ENCODE peak calls at places on chromosome 22, in five cellular contexts. P is vagina, H is colonic mucosa, T is fibroblast of mammary gland, R is tibial artery. Y is an unnamed sample.

GRCh38 chr22:46652081-46652929 is 32.1 kb downstream of the GRAMD4 start:
- DNase-seq in P (no peak), H (no peak), T (peak), R (no peak), Y (no peak)

GRCh38 chr22:42277988-42278776 is 7.7 kb upstream of the TCF20 start:
- DNase-seq in P (no peak), H (no peak), T (no peak), R (no peak), Y (no peak)

GRCh38 chr22:37971475-37972434 is 12.6 kb downstream of the SOX10 start:
- DNase-seq in P (no peak), H (no peak), T (no peak), R (no peak), Y (no peak)

GRCh38 chr22:24219750-24220149 is 25.1 kb downstream of the GGT5 start:
- DNase-seq in P (no peak), H (no peak), T (no peak), R (no peak), Y (no peak)

GRCh38 chr22:35337932-35338331 is 38.2 kb downstream of the TOM1 start:
- DNase-seq in P (no peak), H (no peak), T (no peak), R (no peak), Y (no peak)

GRCh38 chr22:29331658-29332300 is 16.3 kb upstream of the RASL10A start:
- DNase-seq in P (no peak), H (no peak), T (no peak), R (no peak), Y (no peak)

GRCh38 chr22:30426395-30427353 is 1.1 kb downstream of the MTFP1 start:
- DNase-seq in P (no peak), H (peak), T (peak), R (peak), Y (peak)

GRCh38 chr22:50060441-50061140 is 2.5 kb upstream of the TTLL8 start:
- DNase-seq in P (no peak), H (no peak), T (no peak), R (no peak), Y (no peak)

GRCh38 chr22:48222742-48223487 is 1460.5 kb downstream of the TBC1D22A start:
- DNase-seq in P (no peak), H (no peak), T (no peak), R (no peak), Y (no peak)

GRCh38 chr22:47160781-47161520 is 398.5 kb downstream of the TBC1D22A start:
- DNase-seq in P (no peak), H (no peak), T (no peak), R (peak), Y (no peak)

GRCh38 chr22:49307870-49308269 is 519.8 kb downstream of the BRD1 start:
- DNase-seq in P (peak), H (peak), T (no peak), R (peak), Y (no peak)

GRCh38 chr22:19806213-19807160 is 45.9 kb downstream of the TBX1 start:
- DNase-seq in P (no peak), H (peak), T (no peak), R (no peak), Y (peak)

GRCh38 chr22:41991111-41991510 is 7.5 kb upstream of the WBP2NL start:
- DNase-seq in P (no peak), H (no peak), T (no peak), R (no peak), Y (no peak)

GRCh38 chr22:35034963-35035362 is 31.0 kb upstream of the ISX start:
- DNase-seq in P (no peak), H (no peak), T (no peak), R (no peak), Y (no peak)

GRCh38 chr22:28424427-28425080 is 255.1 kb downstream of the TTC28 start:
- DNase-seq in P (no peak), H (no peak), T (peak), R (no peak), Y (no peak)

GRCh38 chr22:46934746-46935491 is 172.5 kb downstream of the TBC1D22A start:
- DNase-seq in P (no peak), H (peak), T (peak), R (no peak), Y (peak)

GRCh38 chr22:35548762-35549106 is 8.1 kb downstream of the RASD2 start:
- DNase-seq in P (no peak), H (no peak), T (no peak), R (no peak), Y (no peak)

GRCh38 chr22:45638834-45639746 is 32.5 kb upstream of the ATXN10 start:
- DNase-seq in P (no peak), H (peak), T (peak), R (peak), Y (peak)
- TF ChIP-seq CTCF in P (no peak), H (no peak), T (no peak), R (no peak), Y (no peak)

DNA sequence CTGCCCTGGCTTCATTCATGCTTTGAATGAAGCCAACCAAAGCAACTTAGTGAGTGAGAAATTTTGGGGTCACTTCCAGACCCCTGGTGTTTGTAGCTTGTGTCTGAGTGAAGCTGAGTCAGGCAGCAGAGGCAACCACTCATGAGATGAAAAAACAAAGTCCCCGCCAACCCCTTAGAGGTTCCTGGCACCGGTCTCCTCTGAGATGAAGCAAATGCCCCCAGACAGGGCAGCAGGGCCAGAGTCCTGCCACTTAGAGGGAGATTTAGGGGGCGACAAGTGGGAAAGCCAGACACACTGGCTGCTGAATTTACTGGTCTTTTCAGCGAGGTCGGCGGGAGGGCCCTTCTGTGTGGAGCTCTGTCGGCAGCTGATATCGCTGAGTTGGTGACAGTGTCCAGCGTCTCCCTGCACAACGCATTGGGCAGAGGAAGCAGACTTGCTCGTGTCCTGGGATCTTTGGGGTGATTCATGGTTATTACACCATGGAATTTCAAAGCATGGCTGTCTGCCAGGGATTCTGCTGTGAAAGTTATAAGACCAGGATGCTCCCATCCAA is 482.6 kb downstream of the MIAT start:
- DNase-seq in P (no peak), H (no peak), T (peak), R (peak), Y (peak)
- TF ChIP-seq CTCF in P (no peak), H (no peak), T (no peak), R (no peak), Y (no peak)

GRCh38 chr22:22702159-22702873 is 57.9 kb downstream of the GGTLC2 start:
- DNase-seq in P (peak), H (peak), T (peak), R (no peak), Y (no peak)
- TF ChIP-seq CTCF in P (no peak), H (no peak), T (peak), R (no peak), Y (peak)

DNA sequence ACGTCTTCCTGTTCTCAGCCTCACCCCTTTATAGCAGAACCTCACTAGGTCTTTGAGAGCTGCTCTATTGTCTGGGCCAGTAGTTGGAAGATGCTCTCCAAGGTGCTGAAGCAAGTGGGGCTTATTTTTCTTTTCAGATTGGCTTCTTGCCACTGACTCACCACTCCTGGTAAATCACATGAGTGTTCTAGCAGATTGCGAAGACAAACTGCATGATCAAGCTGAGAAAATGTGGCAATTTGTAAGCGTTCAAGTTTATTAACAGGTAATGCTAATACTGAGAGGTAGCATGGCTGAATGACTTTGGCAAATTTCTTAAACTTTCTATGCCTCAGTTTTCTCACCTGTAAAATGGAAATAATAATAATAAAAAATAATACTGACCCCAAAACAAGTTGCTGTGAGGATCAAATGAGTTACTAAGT is 59.2 kb downstream of the CACNG2 start:
- DNase-seq in P (no peak), H (peak), T (peak), R (no peak), Y (peak)
- TF ChIP-seq CTCF in P (no peak), H (no peak), T (no peak), R (no peak), Y (no peak)

GRCh38 chr22:43955040-43955882 is at the start of gene SAMM50:
- DNase-seq in P (no peak), H (peak), T (peak), R (peak), Y (peak)
- TF ChIP-seq CTCF in P (no peak), H (no peak), T (no peak), R (no peak), Y (no peak)

DNA sequence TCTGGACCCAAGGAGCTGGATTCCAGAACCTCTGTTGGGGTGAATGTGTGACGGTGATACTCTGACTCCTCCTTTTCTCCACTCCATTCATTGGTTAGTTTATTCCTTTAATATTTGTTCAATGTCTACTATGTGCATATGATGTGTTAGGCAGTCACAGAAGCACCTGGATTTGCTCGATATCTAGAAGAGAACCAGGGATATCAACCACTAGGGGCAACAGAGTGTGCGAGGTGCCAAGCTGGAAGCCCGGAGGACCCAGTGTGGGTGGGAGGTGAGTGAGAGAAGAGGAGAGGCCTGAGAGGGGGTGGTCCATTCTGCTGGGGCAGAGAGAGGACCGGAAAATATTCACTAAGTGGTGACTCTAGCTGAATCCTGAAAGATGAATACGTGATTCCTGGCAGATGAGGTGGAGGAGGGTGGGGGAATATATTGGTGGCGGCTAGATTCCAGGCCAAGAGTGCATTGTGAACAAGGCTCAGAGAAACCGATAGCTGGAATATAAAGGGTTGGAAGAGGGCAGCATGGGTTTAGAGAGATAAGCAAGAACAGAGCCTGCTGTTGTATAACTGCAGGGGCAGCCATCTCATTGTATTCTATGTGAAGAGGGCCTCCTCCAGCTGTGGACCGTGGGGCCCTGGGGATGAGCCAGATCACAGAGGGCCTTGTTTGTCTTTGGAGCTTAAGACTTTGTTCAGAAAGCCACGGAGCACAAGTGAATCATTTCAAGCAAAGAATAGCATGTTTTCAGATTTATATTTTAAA is 6.9 kb upstream of the TIMP3 start:
- DNase-seq in P (no peak), H (no peak), T (no peak), R (no peak), Y (no peak)
- TF ChIP-seq CTCF in P (no peak), H (no peak), T (peak), R (no peak), Y (peak)

GRCh38 chr22:21450320-21450831 is 16.8 kb upstream of the TMEM191C start:
- DNase-seq in P (no peak), H (peak), T (no peak), R (no peak), Y (no peak)
- TF ChIP-seq CTCF in P (no peak), H (no peak), T (no peak), R (no peak), Y (no peak)

GRCh38 chr22:21985214-21985613 is 2.6 kb upstream of the TOP3B start:
- DNase-seq in P (no peak), H (no peak), T (no peak), R (no peak), Y (no peak)
- TF ChIP-seq CTCF in P (no peak), H (no peak), T (no peak), R (no peak), Y (no peak)

Y was measured in mammary epithelial cell.